ENCODE peak calls at places on chromosome 14, in nine cellular contexts. X is tibial nerve, G is transverse colon, I is endothelial cell of umbilical vein, R is uterus, F is sigmoid colon, M is body of pancreas, T is adrenal gland, B is stomach. Y is an unnamed sample.

GRCh38 chr14:64955297-64955696 is 12.8 kb upstream of the GPX2 start:
- DNase-seq in X (no peak), F (peak; percentile 50), R (no peak), G (no peak), T (no peak), M (peak; percentile 50), B (peak; percentile 34), I (no peak), Y (no peak)

GRCh38 chr14:35050652-35051051 is 4.6 kb downstream of the FAM177A1 start:
- DNase-seq in M (no peak), T (peak; percentile 34), F (no peak), R (no peak), I (peak; percentile 54), B (no peak), G (no peak), X (no peak), Y (peak; percentile 33)

GRCh38 chr14:55048900-55049437 is 2.5 kb upstream of the MAPK1IP1L start:
- DNase-seq in F (no peak), X (no peak), G (no peak), M (no peak), R (no peak), I (no peak), B (no peak), T (no peak), Y (no peak)

GRCh38 chr14:69614592-69614991 is 3.2 kb downstream of the SUSD6 start:
- DNase-seq in G (peak; percentile 47), X (peak; percentile 51), R (no peak), I (no peak), B (no peak), T (peak; percentile 61), M (no peak), F (no peak), Y (no peak)

GRCh38 chr14:65255029-65255545 is 152.8 kb upstream of the MAX start:
- DNase-seq in M (peak; percentile 40), T (no peak), G (no peak), B (no peak), R (no peak), I (no peak), F (no peak), X (no peak), Y (no peak)

GRCh38 chr14:68506645-68507405 is 286.0 kb downstream of the ZFP36L1 start:
- DNase-seq in B (peak; percentile 57), T (no peak), X (no peak), I (no peak), R (peak; percentile 12), G (no peak), M (peak; percentile 52), F (no peak), Y (no peak)

GRCh38 chr14:92729632-92730358 is 18.6 kb downstream of the LGMN start:
- DNase-seq in I (no peak), G (no peak), R (no peak), B (no peak), F (no peak), M (no peak), X (no peak), T (no peak), Y (no peak)

GRCh38 chr14:71397371-71397770 is 490.1 kb downstream of the PCNX1 start:
- DNase-seq in M (no peak), R (no peak), I (no peak), G (no peak), X (no peak), T (no peak), B (no peak), F (no peak), Y (no peak)

GRCh38 chr14:88198441-88198840 is 124.6 kb downstream of the KCNK10 start:
- DNase-seq in G (no peak), B (no peak), I (no peak), X (no peak), M (no peak), T (no peak), R (no peak), F (no peak), Y (no peak)

GRCh38 chr14:76763362-76764041 is 2.2 kb downstream of the VASH1 start:
- DNase-seq in T (peak; percentile 62), I (peak; percentile 41), G (no peak), M (no peak), B (no peak), X (no peak), R (no peak), F (no peak), Y (no peak)

GRCh38 chr14:99273025-99273723 is 1.2 kb upstream of the BCL11B start:
- DNase-seq in I (peak; percentile 9), B (peak; percentile 26), G (peak; percentile 63), F (no peak), X (no peak), T (peak; percentile 20), R (no peak), M (no peak), Y (no peak)

GRCh38 chr14:61281186-61281676 is at the start of gene TMEM30B:
- DNase-seq in R (no peak), M (peak; percentile 97), X (no peak), T (no peak), F (no peak), B (peak; percentile 94), G (peak; percentile 92), I (no peak), Y (peak; percentile 72)
- TF ChIP-seq POLR2A in R (no peak), M (peak; percentile 91), X (no peak), T (no peak), F (peak; percentile 67), B (no peak), G (peak; percentile 87), I (no peak), Y (no peak)

DNA sequence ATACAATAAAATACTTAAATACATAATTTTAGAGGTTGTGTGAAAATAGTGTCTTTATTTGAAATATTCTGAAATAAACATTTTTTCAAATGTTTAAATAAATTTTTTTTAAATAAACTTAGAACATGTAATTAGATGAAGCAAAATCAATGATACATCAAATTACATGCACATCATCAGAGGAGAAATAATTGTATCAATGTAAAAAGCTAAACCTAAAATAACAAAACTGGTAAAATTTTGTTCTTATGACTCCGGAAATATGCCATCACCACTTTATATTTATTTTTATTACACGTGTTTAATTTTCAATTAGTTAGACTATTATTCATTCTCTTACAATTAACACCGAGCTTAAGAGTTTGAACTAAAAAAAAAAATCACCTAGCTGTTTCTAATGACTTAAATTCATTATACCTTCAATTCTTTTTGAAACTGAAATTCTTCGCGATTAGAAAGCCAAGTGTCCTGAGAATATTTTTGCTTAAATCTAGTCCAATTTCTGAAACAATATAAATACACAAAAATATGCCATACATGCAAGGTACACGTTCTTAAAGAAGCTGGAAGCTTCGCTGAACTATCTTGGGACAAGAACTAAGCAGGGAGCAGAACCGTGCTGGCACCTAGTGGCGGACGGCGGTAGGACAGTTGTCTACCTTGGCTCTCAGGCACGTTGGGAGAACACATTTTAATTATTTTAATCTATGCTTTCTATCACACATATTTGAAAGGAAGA is 230.5 kb downstream of the SLC25A21 start:
- DNase-seq in I (peak; percentile 82), T (peak; percentile 77), F (peak; percentile 71), G (peak; percentile 72), M (peak; percentile 68), X (peak; percentile 86), R (peak; percentile 28), B (peak; percentile 77), Y (peak; percentile 64)
- H3K27ac ChIP-seq in I (no peak overlapping the region), T (no peak overlapping the region), F (no peak overlapping the region), G (no peak overlapping the region), M (no peak overlapping the region), X (no peak overlapping the region), R (no peak overlapping the region), B (no peak overlapping the region), Y (no peak overlapping the region)

DNA sequence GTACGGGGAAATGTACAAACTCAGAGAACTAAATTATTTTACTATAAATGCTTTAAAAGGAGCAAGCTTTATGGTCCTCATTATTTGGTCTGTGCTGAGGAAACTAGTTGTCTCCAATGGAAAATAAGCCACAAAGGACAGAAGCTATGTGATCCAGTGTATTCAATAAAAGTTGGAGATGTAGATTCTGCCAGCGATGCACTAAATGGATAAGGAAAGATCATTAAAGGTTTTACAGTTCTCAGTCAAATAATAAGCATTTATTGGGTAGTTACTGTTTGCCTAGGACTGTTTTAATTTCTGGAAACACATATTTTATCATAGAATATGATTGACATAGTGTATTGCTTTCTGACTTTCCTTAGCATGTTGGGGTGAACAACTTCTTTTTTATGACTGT is 458.9 kb upstream of the STXBP6 start:
- DNase-seq in M (no peak), B (no peak), X (no peak), I (no peak), F (no peak), G (no peak), T (no peak), R (no peak), Y (no peak)
- H3K9me3 ChIP-seq in M (no peaks in the 10 kb centered on the region), B (no peaks in the 10 kb centered on the region), X (no peaks in the 10 kb centered on the region), I (peaks cover 2% of the 10 kb centered on the region), F (no peaks in the 10 kb centered on the region), G (no peaks in the 10 kb centered on the region), T (no peaks in the 10 kb centered on the region), R (no peaks in the 10 kb centered on the region), Y (no peaks in the 10 kb centered on the region)

DNA sequence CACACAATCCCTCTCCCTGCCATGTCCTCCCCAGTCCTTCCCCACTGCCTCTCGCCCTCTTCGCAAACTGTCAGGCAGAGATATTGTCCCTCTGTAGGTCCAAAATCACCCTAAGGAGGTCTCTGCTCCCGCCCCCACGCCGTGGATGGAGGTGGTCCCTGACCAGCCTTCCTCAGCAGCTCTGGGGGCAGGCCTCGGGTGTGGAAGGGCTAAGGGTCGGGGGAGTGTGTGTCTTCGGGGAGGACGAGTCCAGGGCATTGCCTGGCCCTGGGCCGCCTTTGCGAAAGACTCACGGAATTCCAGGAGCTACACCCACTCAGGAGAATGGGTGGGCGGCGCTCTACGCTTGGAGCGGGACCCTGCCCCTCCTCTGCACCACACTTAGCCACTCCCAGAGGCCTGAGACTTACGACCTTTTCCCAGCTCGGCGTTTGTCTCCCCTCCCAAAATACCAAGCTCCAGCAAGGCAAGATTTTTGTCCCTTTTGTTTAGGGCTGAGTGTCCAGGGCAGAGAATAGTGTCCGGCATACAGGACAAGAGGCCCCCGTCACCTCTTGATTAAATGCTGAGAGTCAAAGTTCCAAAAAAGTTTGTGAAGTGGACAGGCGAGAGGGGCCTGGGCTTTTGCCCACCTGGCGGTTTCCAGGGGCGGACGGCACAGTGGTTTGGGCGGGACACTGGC is 881 bp downstream of the PYGL start:
- DNase-seq in F (peak; percentile 90), X (peak; percentile 48), I (peak; percentile 33), G (peak; percentile 58), B (peak; percentile 32), R (peak; percentile 78), T (peak; percentile 62), M (peak; percentile 29), Y (peak; percentile 89)
- TF ChIP-seq POLR2A in F (no peak), X (no peak), I (no peak), G (no peak), B (no peak), R (no peak), T (no peak), M (no peak), Y (no peak)

GRCh38 chr14:23182372-23183014 is 967 bp downstream of the SLC7A8 start:
- DNase-seq in T (peak; percentile 40), M (peak; percentile 62), R (peak; percentile 71), G (peak; percentile 70), I (peak; percentile 16), B (peak; percentile 76), F (no peak), X (no peak), Y (no peak)
- H3K27ac ChIP-seq in T (peak overlapping the region; percentile 10), M (peak overlapping the region; percentile 14), R (peak overlapping the region; percentile 88), G (peak overlapping the region; percentile 43), I (no peak overlapping the region), B (peak overlapping the region; percentile 67), F (peak overlapping the region; percentile 42), X (peak overlapping the region; percentile 40), Y (no peak overlapping the region)